ENCODE peak calls at places on chromosome 1, in nine cellular contexts. E, K, R, N, Q, H, J, X and V are unnamed samples.

GRCh38 chr1:197462539-197462938 is 194.5 kb downstream of the CRB1 start:
- DNase-seq in E (no peak), K (no peak), R (no peak), N (no peak), Q (no peak), H (no peak), J (no peak), X (no peak), V (no peak)

GRCh38 chr1:192521734-192522133 is 53.8 kb upstream of the RGS1 start:
- DNase-seq in E (peak; percentile 67), K (no peak), R (no peak), N (no peak), Q (no peak), H (no peak), J (no peak), X (no peak), V (peak; percentile 73)

GRCh38 chr1:98034505-98034904 is 113.7 kb upstream of the DPYD start:
- DNase-seq in E (no peak), K (peak; percentile 67), R (no peak), N (no peak), Q (no peak), H (no peak), J (no peak), X (no peak), V (no peak)

GRCh38 chr1:245155186-245156040 is 628 bp downstream of the KIF26B start:
- DNase-seq in E (peak; percentile 49), K (peak; percentile 39), R (no peak), N (peak; percentile 53), Q (no peak), H (peak; percentile 13), J (no peak), X (no peak), V (no peak)

GRCh38 chr1:101511501-101511900 is 274.7 kb downstream of the S1PR1 start:
- DNase-seq in E (no peak), K (no peak), R (no peak), N (no peak), Q (no peak), H (no peak), J (no peak), X (no peak), V (no peak)

GRCh38 chr1:244044423-244044822 is 6.7 kb upstream of the ZBTB18 start:
- DNase-seq in E (no peak), K (no peak), R (no peak), N (no peak), Q (no peak), H (no peak), J (no peak), X (no peak), V (no peak)

GRCh38 chr1:77018386-77019156 is 151.3 kb downstream of the ST6GALNAC5 start:
- DNase-seq in E (no peak), K (no peak), R (no peak), N (no peak), Q (no peak), H (no peak), J (no peak), X (no peak), V (no peak)

GRCh38 chr1:101188311-101188710 is 48.5 kb upstream of the S1PR1 start:
- DNase-seq in E (no peak), K (no peak), R (no peak), N (no peak), Q (no peak), H (no peak), J (no peak), X (no peak), V (no peak)